ENCODE peak calls at places on chromosome 12, in eight cellular contexts. One of them, this sample, is unnamed.

GRCh38 chr12:108784270-108784669 is 53.0 kb upstream of the CORO1C start:
- DNase-seq in psoas muscle: no peak
- DNase-seq in H9: no peak
- DNase-seq in HFFc6: no peak
- DNase-seq in GM10248: no peak
- DNase-seq in progenitor cell of endocrine pancreas: no peak
- DNase-seq in heart left ventricle: no peak
- DNase-seq in AG04450: no peak
- DNase-seq in this sample: no peak

GRCh38 chr12:26406813-26407212 is 211.4 kb downstream of the SSPN start:
- DNase-seq in heart left ventricle: no peak
- DNase-seq in psoas muscle: no peak
- DNase-seq in AG04450: no peak
- DNase-seq in HFFc6: no peak
- DNase-seq in H9: no peak
- DNase-seq in GM10248: no peak
- DNase-seq in progenitor cell of endocrine pancreas: no peak
- DNase-seq in this sample: no peak

GRCh38 chr12:48995061-48995879 is 3.9 kb downstream of the DDN start:
- DNase-seq in heart left ventricle: peak; percentile 76
- DNase-seq in GM10248: peak; percentile 83
- DNase-seq in H9: peak; percentile 95
- DNase-seq in AG04450: peak; percentile 49
- DNase-seq in psoas muscle: peak; percentile 86
- DNase-seq in progenitor cell of endocrine pancreas: peak; percentile 75
- DNase-seq in HFFc6: peak; percentile 76
- DNase-seq in this sample: peak; percentile 89

GRCh38 chr12:58647495-58647894 is 272.8 kb downstream of the LRIG3 start:
- DNase-seq in GM10248: no peak
- DNase-seq in AG04450: no peak
- DNase-seq in progenitor cell of endocrine pancreas: no peak
- DNase-seq in heart left ventricle: no peak
- DNase-seq in HFFc6: no peak
- DNase-seq in psoas muscle: no peak
- DNase-seq in H9: no peak
- DNase-seq in this sample: no peak

GRCh38 chr12:64706366-64706765 is 52.8 kb downstream of the GNS start:
- DNase-seq in GM10248: no peak
- DNase-seq in H9: no peak
- DNase-seq in AG04450: no peak
- DNase-seq in progenitor cell of endocrine pancreas: no peak
- DNase-seq in heart left ventricle: no peak
- DNase-seq in HFFc6: no peak
- DNase-seq in psoas muscle: no peak
- DNase-seq in this sample: no peak

GRCh38 chr12:39426636-39427245 is 16.2 kb downstream of the KIF21A start:
- DNase-seq in psoas muscle: no peak
- DNase-seq in progenitor cell of endocrine pancreas: no peak
- DNase-seq in AG04450: no peak
- DNase-seq in GM10248: no peak
- DNase-seq in heart left ventricle: no peak
- DNase-seq in HFFc6: no peak
- DNase-seq in H9: no peak
- DNase-seq in this sample: no peak

GRCh38 chr12:69102856-69103255 is 136.5 kb upstream of the CPSF6 start:
- DNase-seq in heart left ventricle: no peak
- DNase-seq in HFFc6: no peak
- DNase-seq in AG04450: no peak
- DNase-seq in progenitor cell of endocrine pancreas: no peak
- DNase-seq in H9: no peak
- DNase-seq in psoas muscle: no peak
- DNase-seq in GM10248: no peak
- DNase-seq in this sample: no peak

GRCh38 chr12:57128519-57129247 is 400 bp downstream of the LRP1 start:
- DNase-seq in HFFc6: no peak
- DNase-seq in GM10248: no peak
- DNase-seq in progenitor cell of endocrine pancreas: no peak
- DNase-seq in AG04450: no peak
- DNase-seq in H9: peak; percentile 69
- DNase-seq in psoas muscle: no peak
- DNase-seq in heart left ventricle: no peak
- DNase-seq in this sample: no peak

GRCh38 chr12:32115404-32116104 is 8.9 kb downstream of the BICD1 start:
- DNase-seq in heart left ventricle: peak; percentile 85
- DNase-seq in GM10248: no peak
- DNase-seq in psoas muscle: peak; percentile 87
- DNase-seq in HFFc6: peak; percentile 99
- DNase-seq in AG04450: peak; percentile 99
- DNase-seq in progenitor cell of endocrine pancreas: no peak
- DNase-seq in H9: peak; percentile 22
- DNase-seq in this sample: no peak

GRCh38 chr12:15856097-15856982 is 25.8 kb upstream of the STRAP start:
- DNase-seq in heart left ventricle: peak; percentile 44
- DNase-seq in progenitor cell of endocrine pancreas: peak; percentile 39
- DNase-seq in GM10248: peak; percentile 29
- DNase-seq in H9: no peak
- DNase-seq in HFFc6: peak; percentile 62
- DNase-seq in psoas muscle: no peak
- DNase-seq in AG04450: no peak
- DNase-seq in this sample: no peak

GRCh38 chr12:106247731-106248176 is at the start of gene CKAP4:
- DNase-seq in psoas muscle: peak; percentile 82
- DNase-seq in progenitor cell of endocrine pancreas: peak; percentile 71
- DNase-seq in GM10248: peak; percentile 83
- DNase-seq in heart left ventricle: peak; percentile 87
- DNase-seq in AG04450: no peak
- DNase-seq in HFFc6: peak; percentile 43
- DNase-seq in H9: peak; percentile 74
- DNase-seq in this sample: no peak

GRCh38 chr12:110908377-110909136 is 11.8 kb downstream of the MYL2 start:
- DNase-seq in progenitor cell of endocrine pancreas: no peak
- DNase-seq in GM10248: peak; percentile 43
- DNase-seq in H9: no peak
- DNase-seq in AG04450: no peak
- DNase-seq in psoas muscle: no peak
- DNase-seq in HFFc6: no peak
- DNase-seq in heart left ventricle: no peak
- DNase-seq in this sample: no peak

GRCh38 chr12:82015623-82016347 is 256.6 kb upstream of the PPFIA2 start:
- DNase-seq in progenitor cell of endocrine pancreas: no peak
- DNase-seq in H9: no peak
- DNase-seq in heart left ventricle: no peak
- DNase-seq in GM10248: no peak
- DNase-seq in HFFc6: no peak
- DNase-seq in psoas muscle: no peak
- DNase-seq in AG04450: no peak
- DNase-seq in this sample: no peak

GRCh38 chr12:63997198-63997597 is 152.7 kb downstream of the SRGAP1 start:
- DNase-seq in AG04450: no peak
- DNase-seq in GM10248: no peak
- DNase-seq in psoas muscle: no peak
- DNase-seq in HFFc6: no peak
- DNase-seq in progenitor cell of endocrine pancreas: no peak
- DNase-seq in H9: no peak
- DNase-seq in heart left ventricle: no peak
- DNase-seq in this sample: no peak

GRCh38 chr12:19428261-19428660 is 11.0 kb upstream of the AEBP2 start:
- DNase-seq in AG04450: no peak
- DNase-seq in progenitor cell of endocrine pancreas: no peak
- DNase-seq in heart left ventricle: no peak
- DNase-seq in H9: peak; percentile 19
- DNase-seq in psoas muscle: no peak
- DNase-seq in GM10248: no peak
- DNase-seq in HFFc6: no peak
- DNase-seq in this sample: peak; percentile 34

GRCh38 chr12:30067156-30067555 is 283.4 kb upstream of the TMTC1 start:
- DNase-seq in progenitor cell of endocrine pancreas: no peak
- DNase-seq in HFFc6: no peak
- DNase-seq in H9: no peak
- DNase-seq in GM10248: no peak
- DNase-seq in psoas muscle: no peak
- DNase-seq in heart left ventricle: no peak
- DNase-seq in AG04450: no peak
- DNase-seq in this sample: no peak

GRCh38 chr12:124545508-124546418 is 21.6 kb downstream of the NCOR2 start:
- DNase-seq in AG04450: no peak
- DNase-seq in H9: no peak
- DNase-seq in heart left ventricle: no peak
- DNase-seq in psoas muscle: no peak
- DNase-seq in progenitor cell of endocrine pancreas: no peak
- DNase-seq in GM10248: peak; percentile 88
- DNase-seq in HFFc6: no peak
- DNase-seq in this sample: no peak

GRCh38 chr12:111766608-111767361 is at the start of gene ALDH2:
- DNase-seq in HFFc6: no peak
- DNase-seq in psoas muscle: peak; percentile 79
- DNase-seq in progenitor cell of endocrine pancreas: peak; percentile 72
- DNase-seq in AG04450: no peak
- DNase-seq in GM10248: no peak
- DNase-seq in heart left ventricle: peak; percentile 82
- DNase-seq in H9: peak; percentile 93
- DNase-seq in this sample: peak; percentile 77

GRCh38 chr12:108193922-108194321 is 64.8 kb downstream of the WSCD2 start:
- DNase-seq in H9: no peak
- DNase-seq in HFFc6: no peak
- DNase-seq in progenitor cell of endocrine pancreas: no peak
- DNase-seq in GM10248: peak; percentile 63
- DNase-seq in AG04450: no peak
- DNase-seq in psoas muscle: no peak
- DNase-seq in heart left ventricle: no peak
- DNase-seq in this sample: no peak

GRCh38 chr12:65881965-65882413 is 57.7 kb downstream of the HMGA2 start:
- DNase-seq in psoas muscle: peak; percentile 88
- DNase-seq in AG04450: no peak
- DNase-seq in progenitor cell of endocrine pancreas: no peak
- DNase-seq in H9: peak; percentile 60
- DNase-seq in heart left ventricle: peak; percentile 73
- DNase-seq in GM10248: peak; percentile 43
- DNase-seq in HFFc6: no peak
- DNase-seq in this sample: no peak

GRCh38 chr12:93135286-93136239 is 206.5 kb upstream of the EEA1 start:
- DNase-seq in GM10248: no peak
- DNase-seq in psoas muscle: no peak
- DNase-seq in HFFc6: peak; percentile 22
- DNase-seq in heart left ventricle: no peak
- DNase-seq in progenitor cell of endocrine pancreas: no peak
- DNase-seq in H9: no peak
- DNase-seq in AG04450: no peak
- DNase-seq in this sample: no peak

GRCh38 chr12:93020998-93021597 is 92.0 kb upstream of the EEA1 start:
- DNase-seq in progenitor cell of endocrine pancreas: no peak
- DNase-seq in AG04450: no peak
- DNase-seq in H9: no peak
- DNase-seq in heart left ventricle: no peak
- DNase-seq in psoas muscle: no peak
- DNase-seq in GM10248: no peak
- DNase-seq in HFFc6: no peak
- DNase-seq in this sample: no peak

GRCh38 chr12:82517027-82517426 is 158.7 kb downstream of the METTL25 start:
- DNase-seq in AG04450: no peak
- DNase-seq in H9: peak; percentile 64
- DNase-seq in progenitor cell of endocrine pancreas: no peak
- DNase-seq in HFFc6: no peak
- DNase-seq in heart left ventricle: no peak
- DNase-seq in GM10248: peak; percentile 6
- DNase-seq in psoas muscle: no peak
- DNase-seq in this sample: no peak

GRCh38 chr12:55822228-55822627 is 4.4 kb downstream of the ORMDL2 start:
- DNase-seq in progenitor cell of endocrine pancreas: no peak
- DNase-seq in GM10248: no peak
- DNase-seq in heart left ventricle: no peak
- DNase-seq in HFFc6: no peak
- DNase-seq in H9: no peak
- DNase-seq in psoas muscle: no peak
- DNase-seq in AG04450: no peak
- DNase-seq in this sample: no peak
- TF ChIP-seq CTCF in progenitor cell of endocrine pancreas: peak; percentile 51
- TF ChIP-seq CTCF in GM10248: no peak
- TF ChIP-seq CTCF in heart left ventricle: no peak
- TF ChIP-seq CTCF in HFFc6: peak; percentile 63
- TF ChIP-seq CTCF in H9: peak; percentile 66
- TF ChIP-seq CTCF in psoas muscle: no peak
- TF ChIP-seq CTCF in AG04450: peak; percentile 43
- TF ChIP-seq CTCF in this sample: peak; percentile 49

GRCh38 chr12:98572010-98572409 is 21.5 kb upstream of the SLC25A3 start:
- DNase-seq in HFFc6: no peak
- DNase-seq in progenitor cell of endocrine pancreas: no peak
- DNase-seq in heart left ventricle: no peak
- DNase-seq in H9: peak; percentile 57
- DNase-seq in AG04450: no peak
- DNase-seq in psoas muscle: no peak
- DNase-seq in GM10248: no peak
- DNase-seq in this sample: no peak
- TF ChIP-seq CTCF in HFFc6: peak; percentile 58
- TF ChIP-seq CTCF in progenitor cell of endocrine pancreas: peak; percentile 45
- TF ChIP-seq CTCF in heart left ventricle: no peak
- TF ChIP-seq CTCF in H9: peak; percentile 73
- TF ChIP-seq CTCF in AG04450: peak; percentile 41
- TF ChIP-seq CTCF in psoas muscle: no peak
- TF ChIP-seq CTCF in GM10248: no peak
- TF ChIP-seq CTCF in this sample: peak; percentile 55

GRCh38 chr12:128795530-128796361 is 28.0 kb downstream of the SLC15A4 start:
- DNase-seq in psoas muscle: no peak
- DNase-seq in GM10248: no peak
- DNase-seq in heart left ventricle: no peak
- DNase-seq in AG04450: no peak
- DNase-seq in H9: no peak
- DNase-seq in HFFc6: no peak
- DNase-seq in progenitor cell of endocrine pancreas: no peak
- DNase-seq in this sample: no peak

GRCh38 chr12:128800606-128801005 is 23.2 kb downstream of the SLC15A4 start:
- DNase-seq in H9: no peak
- DNase-seq in HFFc6: no peak
- DNase-seq in progenitor cell of endocrine pancreas: no peak
- DNase-seq in GM10248: no peak
- DNase-seq in AG04450: no peak
- DNase-seq in psoas muscle: no peak
- DNase-seq in heart left ventricle: no peak
- DNase-seq in this sample: no peak

GRCh38 chr12:128796439-128797118 is 27.2 kb downstream of the SLC15A4 start:
- DNase-seq in AG04450: no peak
- DNase-seq in HFFc6: no peak
- DNase-seq in heart left ventricle: no peak
- DNase-seq in GM10248: no peak
- DNase-seq in progenitor cell of endocrine pancreas: no peak
- DNase-seq in H9: no peak
- DNase-seq in psoas muscle: no peak
- DNase-seq in this sample: no peak

GRCh38 chr12:128797119-128798118 is 26.3 kb downstream of the SLC15A4 start:
- DNase-seq in psoas muscle: no peak
- DNase-seq in HFFc6: peak; percentile 68
- DNase-seq in heart left ventricle: no peak
- DNase-seq in H9: no peak
- DNase-seq in AG04450: peak; percentile 15
- DNase-seq in GM10248: no peak
- DNase-seq in progenitor cell of endocrine pancreas: no peak
- DNase-seq in this sample: no peak

GRCh38 chr12:128798543-128799341 is 25.0 kb downstream of the SLC15A4 start:
- DNase-seq in H9: no peak
- DNase-seq in psoas muscle: peak; percentile 57
- DNase-seq in HFFc6: no peak
- DNase-seq in heart left ventricle: no peak
- DNase-seq in GM10248: no peak
- DNase-seq in progenitor cell of endocrine pancreas: no peak
- DNase-seq in AG04450: no peak
- DNase-seq in this sample: no peak
- TF ChIP-seq CTCF in H9: peak; percentile 45
- TF ChIP-seq CTCF in psoas muscle: peak; percentile 21
- TF ChIP-seq CTCF in HFFc6: peak; percentile 55
- TF ChIP-seq CTCF in heart left ventricle: peak; percentile 8
- TF ChIP-seq CTCF in GM10248: peak; percentile 35
- TF ChIP-seq CTCF in progenitor cell of endocrine pancreas: peak; percentile 8
- TF ChIP-seq CTCF in AG04450: peak; percentile 20
- TF ChIP-seq CTCF in this sample: peak; percentile 40

GRCh38 chr12:88052686-88053085 is 23.5 kb upstream of the C12orf50 start:
- DNase-seq in psoas muscle: no peak
- DNase-seq in HFFc6: peak; percentile 39
- DNase-seq in AG04450: peak; percentile 10
- DNase-seq in heart left ventricle: no peak
- DNase-seq in GM10248: no peak
- DNase-seq in progenitor cell of endocrine pancreas: no peak
- DNase-seq in H9: peak; percentile 42
- DNase-seq in this sample: no peak
- TF ChIP-seq CTCF in psoas muscle: peak; percentile 26
- TF ChIP-seq CTCF in HFFc6: peak; percentile 72
- TF ChIP-seq CTCF in AG04450: peak; percentile 62
- TF ChIP-seq CTCF in heart left ventricle: peak; percentile 24
- TF ChIP-seq CTCF in GM10248: peak; percentile 62
- TF ChIP-seq CTCF in progenitor cell of endocrine pancreas: peak; percentile 47
- TF ChIP-seq CTCF in H9: peak; percentile 64
- TF ChIP-seq CTCF in this sample: peak; percentile 58

This sample was measured in type B pancreatic cell.